ENCODE peak calls at places on chromosomes 4 and X, in four cellular contexts. J is pancreas, Z is H9, V is A673. I is an unnamed sample.

GRCh38 chrX:63330681-63331080 is 20.5 kb downstream of the SPIN4 start:
- DNase-seq in J (no peak), Z (no peak), V (no peak), I (no peak)

GRCh38 chr4:186200436-186201409 is 9.4 kb downstream of the CYP4V2 start:
- DNase-seq in J (no peak), Z (no peak), V (no peak), I (no peak)

GRCh38 chr4:21452931-21453330 is 495.6 kb downstream of the KCNIP4 start:
- DNase-seq in J (no peak), Z (no peak), V (no peak), I (no peak)

GRCh38 chrX:48648299-48648698 is 35.3 kb upstream of the WAS start:
- DNase-seq in J (no peak), Z (peak; percentile 62), V (peak; percentile 58), I (no peak)

GRCh38 chr4:54232151-54232688 is 3.1 kb downstream of the PDGFRA start:
- DNase-seq in J (peak; percentile 59), Z (no peak), V (no peak), I (no peak)

GRCh38 chrX:134685662-134686061 is 27.4 kb upstream of the PLAC1 start:
- DNase-seq in J (no peak), Z (no peak), V (no peak), I (no peak)

GRCh38 chr4:148542922-148543623 is 100.9 kb upstream of the NR3C2 start:
- DNase-seq in J (no peak), Z (no peak), V (no peak), I (no peak)

GRCh38 chr4:22897520-22898108 is 204.9 kb downstream of the GBA3 start:
- DNase-seq in J (no peak), Z (peak; percentile 44), V (peak; percentile 28), I (no peak)

GRCh38 chr4:78149737-78150136 is 92.6 kb downstream of the FRAS1 start:
- DNase-seq in J (no peak), Z (no peak), V (no peak), I (no peak)

GRCh38 chrX:72269671-72270251 is 7.3 kb downstream of the RPS4X start:
- DNase-seq in J (no peak), Z (no peak), V (peak; percentile 36), I (no peak)

GRCh38 chr4:64713256-64713840 is 304.1 kb upstream of the TECRL start:
- DNase-seq in J (no peak), Z (no peak), V (peak; percentile 20), I (no peak)

GRCh38 chrX:119762718-119763117 is 4.3 kb downstream of the SOWAHD start:
- DNase-seq in J (no peak), Z (no peak), V (no peak), I (no peak)

GRCh38 chr4:7032591-7032990 is 10.6 kb upstream of the TADA2B start:
- DNase-seq in J (no peak), Z (no peak), V (no peak), I (no peak)

GRCh38 chr4:76601791-76602190 is 166.8 kb downstream of the SHROOM3 start:
- DNase-seq in J (no peak), Z (no peak), V (no peak), I (no peak)

GRCh38 chrX:139063364-139063763 is 351.8 kb upstream of the FGF13 start:
- DNase-seq in J (no peak), Z (no peak), V (no peak), I (no peak)

GRCh38 chr4:101950258-101950979 is 159.9 kb downstream of the BANK1 start:
- DNase-seq in J (no peak), Z (no peak), V (no peak), I (no peak)

GRCh38 chr4:17705107-17705506 is 76.3 kb downstream of the FAM184B start:
- DNase-seq in J (no peak), Z (no peak), V (no peak), I (no peak)

GRCh38 chrX:41238543-41238942 is 95.4 kb upstream of the DDX3X start:
- DNase-seq in J (no peak), Z (no peak), V (peak; percentile 15), I (no peak)

GRCh38 chr4:173013232-173013932 is 155.2 kb upstream of the GALNT7 start:
- DNase-seq in J (no peak), Z (peak; percentile 57), V (peak; percentile 82), I (peak; percentile 32)

GRCh38 chr4:26151615-26152014 is 169.2 kb upstream of the RBPJ start:
- DNase-seq in J (no peak), Z (no peak), V (no peak), I (no peak)

GRCh38 chr4:36255575-36255974 is 11.3 kb upstream of the ARAP2 start:
- DNase-seq in J (no peak), Z (no peak), V (no peak), I (no peak)

GRCh38 chr4:173046818-173047217 is 121.8 kb upstream of the GALNT7 start:
- DNase-seq in J (no peak), Z (no peak), V (no peak), I (peak; percentile 46)

GRCh38 chr4:143358923-143359694 is 22.4 kb downstream of the GAB1 start:
- DNase-seq in J (no peak), Z (no peak), V (peak; percentile 96), I (peak; percentile 91)

GRCh38 chr4:14853186-14853946 is 148.9 kb upstream of the CPEB2 start:
- DNase-seq in J (no peak), Z (no peak), V (no peak), I (no peak)

GRCh38 chr4:5995901-5996623 is 22.2 kb downstream of the C4orf50 start:
- DNase-seq in J (no peak), Z (peak; percentile 27), V (no peak), I (no peak)

GRCh38 chrX:25968920-25969319 is 169.2 kb upstream of the MAGEB18 start:
- DNase-seq in J (no peak), Z (peak; percentile 64), V (peak; percentile 65), I (no peak)

GRCh38 chr4:79651516-79651915 is 243.5 kb upstream of the GK2 start:
- DNase-seq in J (no peak), Z (peak; percentile 39), V (no peak), I (no peak)

GRCh38 chr4:78058591-78059523 is 1.7 kb downstream of the FRAS1 start:
- DNase-seq in J (peak; percentile 78), Z (peak; percentile 72), V (peak; percentile 35), I (peak; percentile 50)

GRCh38 chr4:169058312-169058711 is 48.3 kb upstream of the CBR4 start:
- DNase-seq in J (no peak), Z (no peak), V (no peak), I (no peak)

GRCh38 chr4:143118666-143119065 is 66.1 kb upstream of the USP38 start:
- DNase-seq in J (no peak), Z (no peak), V (no peak), I (no peak)

GRCh38 chrX:136318895-136319597 is 18.3 kb downstream of the ADGRG4 start:
- DNase-seq in J (no peak), Z (no peak), V (peak; percentile 14), I (no peak)

DNA sequence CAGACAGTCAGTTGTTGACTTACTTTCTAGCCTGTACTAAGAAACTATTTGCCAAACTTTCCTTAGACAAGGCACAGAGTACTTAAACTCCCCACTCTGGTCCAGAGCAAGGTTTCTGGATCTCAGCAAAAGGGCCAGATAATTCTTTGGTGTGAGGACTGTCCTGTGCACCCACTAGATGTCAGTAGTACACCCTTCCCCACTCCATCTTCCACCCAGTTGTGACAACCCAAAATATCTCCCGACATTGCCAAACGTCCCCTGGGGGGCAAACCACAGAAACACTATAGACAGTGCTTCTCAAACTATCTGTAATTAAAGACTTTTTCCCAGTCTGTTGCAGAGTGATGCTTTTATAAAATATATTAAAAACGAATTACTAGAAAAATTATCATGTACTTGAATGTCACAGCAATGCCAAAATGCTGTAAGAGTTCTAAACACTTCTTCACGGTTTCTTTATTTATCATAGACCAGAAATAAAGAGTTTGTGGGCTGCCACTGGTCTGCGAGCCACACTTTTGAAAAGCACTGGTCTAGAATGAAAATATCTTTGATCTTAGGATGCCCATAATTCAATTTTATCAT is 203.5 kb downstream of the PRDM5 start:
- DNase-seq in J (no peak), Z (peak; percentile 43), V (peak; percentile 62), I (no peak)
- TF ChIP-seq CTCF in J (no peak), Z (peak; percentile 77), V (peak; percentile 76), I (peak; percentile 28)

DNA sequence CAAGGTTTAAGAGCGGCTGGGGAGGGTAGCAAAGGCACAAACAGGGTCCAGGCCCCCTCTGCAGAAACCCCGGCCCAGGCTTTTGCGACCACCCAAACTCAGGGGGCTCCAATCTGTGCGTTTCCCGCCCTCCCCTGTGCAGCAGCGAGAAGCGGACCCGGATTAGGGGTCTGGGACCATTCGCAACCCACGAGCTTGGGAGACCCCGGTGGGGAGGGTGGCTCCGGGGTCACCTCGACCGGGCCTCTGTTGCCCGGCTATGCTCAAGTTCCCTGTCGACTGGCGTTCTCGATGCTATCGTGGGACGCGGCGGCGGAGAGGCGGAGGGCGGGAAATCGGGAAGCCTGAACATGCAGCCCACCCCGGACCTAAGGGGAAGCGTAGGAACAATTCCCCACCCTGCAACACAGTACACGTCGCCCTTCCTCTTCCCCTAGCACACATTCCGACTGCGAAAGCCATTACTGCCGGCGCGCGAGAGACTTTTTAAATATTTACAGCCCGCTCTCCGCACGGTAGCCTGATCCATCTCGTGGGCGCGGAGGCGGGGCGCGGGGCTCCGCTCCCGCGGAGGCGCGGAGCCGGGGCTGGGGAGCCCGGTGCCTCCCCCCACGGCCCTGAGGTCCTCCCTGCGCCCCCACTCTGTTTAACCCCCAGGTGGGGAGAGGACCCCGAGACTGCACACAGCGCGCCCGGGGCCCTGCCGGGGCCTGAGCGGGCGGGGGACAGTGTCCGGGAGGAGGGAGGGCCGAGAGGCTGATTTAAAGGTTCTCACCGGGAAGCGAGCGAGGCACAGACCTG is 48.1 kb upstream of the BCOR start:
- DNase-seq in J (no peak), Z (no peak), V (peak; percentile 41), I (no peak)
- H3K4me1 ChIP-seq in J (no peaks in the 10 kb centered on the region), Z (peaks cover 24% of the 10 kb centered on the region), V (peaks cover 51% of the 10 kb centered on the region), I (no peaks in the 10 kb centered on the region)

GRCh38 chr4:136400829-136401228 is 1131.5 kb downstream of the PCDH18 start:
- DNase-seq in J (no peak), Z (no peak), V (no peak), I (no peak)
- TF ChIP-seq CTCF in J (no peak), Z (peak; percentile 57), V (no peak), I (no peak)

DNA sequence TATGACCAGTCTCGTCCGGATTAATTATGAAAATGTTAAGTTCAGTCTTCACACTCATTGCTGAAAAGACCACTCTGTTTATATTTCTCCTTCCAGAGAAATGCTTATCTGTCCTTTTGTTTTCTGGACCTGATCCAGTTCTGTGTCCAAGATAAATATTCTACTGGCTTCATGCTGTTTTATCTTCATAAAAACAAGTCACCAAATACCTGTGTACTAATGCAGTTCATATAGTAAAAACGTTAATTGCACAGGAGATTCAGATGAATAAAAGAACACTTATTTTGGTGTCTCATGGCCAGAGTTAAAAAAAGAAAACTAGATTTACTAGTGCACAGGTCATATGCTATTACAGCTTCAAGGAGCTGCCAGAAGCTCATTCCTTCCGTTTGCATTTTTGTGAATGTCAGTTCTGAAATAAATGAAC is 17.3 kb downstream of the FNIP2 start:
- DNase-seq in J (no peak), Z (no peak), V (no peak), I (no peak)
- H3K4me1 ChIP-seq in J (peaks cover 59% of the 10 kb centered on the region), Z (no peaks in the 10 kb centered on the region), V (no peaks in the 10 kb centered on the region), I (peaks cover 6% of the 10 kb centered on the region)

I was measured in prostate gland.